ENCODE peak calls at places on chromosomes 2 and 18, in eight cellular contexts. B is HCT116, O is K562, T is A549, J is HepG2, M is endothelial cell of umbilical vein, K is H1, Z is GM12878. V is an unnamed sample.

GRCh38 chr2:66790651-66791181 is 355.8 kb downstream of the MEIS1 start:
- DNase-seq in O (no peak), B (no peak), J (no peak), M (no peak), K (no peak), T (no peak), Z (no peak), V (no peak)

GRCh38 chr2:190592831-190593230 is 56.1 kb upstream of the NAB1 start:
- DNase-seq in J (no peak), Z (no peak), K (no peak), T (no peak), B (no peak), O (no peak), M (no peak), V (no peak)

GRCh38 chr2:26566081-26566375 is 75.1 kb downstream of the CIB4 start:
- DNase-seq in M (no peak), B (no peak), K (no peak), J (no peak), O (no peak), Z (no peak), T (no peak), V (no peak)

GRCh38 chr18:54117853-54118773 is 106.4 kb downstream of the MBD2 start:
- DNase-seq in O (no peak), T (no peak), Z (no peak), K (no peak), B (no peak), M (no peak), J (no peak), V (no peak)

GRCh38 chr2:124884315-124884714 is 859.2 kb downstream of the CNTNAP5 start:
- DNase-seq in B (no peak), M (no peak), Z (no peak), T (no peak), J (no peak), O (no peak), K (no peak), V (no peak)

GRCh38 chr2:152578573-152578972 is 138.7 kb downstream of the PRPF40A start:
- DNase-seq in J (no peak), Z (no peak), O (no peak), B (no peak), K (no peak), M (no peak), T (no peak), V (no peak)

GRCh38 chr2:181781082-181781786 is 100.9 kb upstream of the NEUROD1 start:
- DNase-seq in J (no peak), B (no peak), M (no peak), O (no peak), Z (no peak), T (no peak), K (no peak), V (peak)

GRCh38 chr2:150296795-150297546 is 190.5 kb downstream of the RND3 start:
- DNase-seq in Z (no peak), B (no peak), K (no peak), O (no peak), M (peak), J (no peak), T (no peak), V (no peak)

GRCh38 chr18:7902399-7902839 is 335.3 kb downstream of the PTPRM start:
- DNase-seq in O (no peak), Z (no peak), M (no peak), J (no peak), T (peak), K (no peak), B (no peak), V (no peak)

GRCh38 chr2:157839162-157839801 is 36.8 kb downstream of the ACVR1 start:
- DNase-seq in O (peak), Z (no peak), K (peak), T (no peak), J (peak), B (no peak), M (peak), V (no peak)

GRCh38 chr2:65637061-65637460 is 204.7 kb upstream of the SPRED2 start:
- DNase-seq in K (no peak), M (no peak), J (no peak), B (no peak), O (no peak), Z (no peak), T (no peak), V (no peak)

GRCh38 chr18:55280515-55280914 is 307.5 kb downstream of the TCF4 start:
- DNase-seq in M (peak), O (no peak), Z (no peak), K (no peak), J (no peak), T (no peak), B (no peak), V (no peak)

GRCh38 chr2:72149556-72150156 is 2.0 kb upstream of the CYP26B1 start:
- DNase-seq in K (no peak), Z (no peak), M (peak), T (no peak), O (no peak), B (no peak), J (no peak), V (no peak)

GRCh38 chr2:102147935-102148334 is 5.4 kb downstream of the IL1R1 start:
- DNase-seq in B (no peak), T (no peak), K (no peak), Z (no peak), M (no peak), J (no peak), O (no peak), V (peak)

GRCh38 chr2:30958571-30959220 is 151.4 kb upstream of the CAPN13 start:
- DNase-seq in B (no peak), J (no peak), T (no peak), Z (no peak), O (no peak), M (no peak), K (no peak), V (no peak)

GRCh38 chr18:67525328-67526110 is 9.0 kb upstream of the DSEL start:
- DNase-seq in T (peak), O (no peak), K (no peak), J (peak), M (peak), Z (no peak), B (no peak), V (no peak)

GRCh38 chr2:147789720-147790119 is 55.1 kb upstream of the ACVR2A start:
- DNase-seq in T (no peak), Z (no peak), K (no peak), O (no peak), M (no peak), J (no peak), B (no peak), V (no peak)

GRCh38 chr2:46364797-46365457 is 67.7 kb downstream of the EPAS1 start:
- DNase-seq in T (peak), Z (no peak), O (peak), M (peak), K (no peak), J (peak), B (peak), V (peak)

GRCh38 chr18:24585996-24586566 is 125.6 kb downstream of the HRH4 start:
- DNase-seq in O (no peak), B (no peak), J (no peak), M (no peak), K (no peak), Z (no peak), T (no peak), V (no peak)

GRCh38 chr2:142218471-142218870 is 87.7 kb upstream of the LRP1B start:
- DNase-seq in O (no peak), K (no peak), B (no peak), T (no peak), J (no peak), M (no peak), Z (no peak), V (no peak)

GRCh38 chr2:11505652-11506610 is 27.9 kb upstream of the GREB1 start:
- DNase-seq in M (no peak), O (no peak), J (peak), B (peak), Z (peak), T (no peak), K (no peak), V (no peak)

GRCh38 chr2:61181382-61182058 is 19.5 kb downstream of the C2orf74 start:
- DNase-seq in K (peak), Z (no peak), B (no peak), M (no peak), O (no peak), T (no peak), J (no peak), V (peak)

GRCh38 chr2:226190479-226191252 is 609.0 kb downstream of the IRS1 start:
- DNase-seq in B (peak), K (no peak), O (no peak), J (peak), Z (no peak), M (no peak), T (no peak), V (no peak)

GRCh38 chr2:54459037-54459441 is 2.9 kb downstream of the SPTBN1 start:
- DNase-seq in M (peak), B (no peak), Z (no peak), K (no peak), O (no peak), T (no peak), J (no peak), V (peak)

GRCh38 chr2:28664120-28664842 is 87.3 kb upstream of the PPP1CB start:
- DNase-seq in K (no peak), T (no peak), J (peak), O (no peak), Z (no peak), M (peak), B (no peak), V (no peak)

GRCh38 chr2:40653829-40654228 is 201.9 kb upstream of the SLC8A1 start:
- DNase-seq in J (no peak), O (no peak), M (no peak), Z (no peak), B (no peak), T (no peak), K (no peak), V (no peak)

GRCh38 chr2:7492719-7493118 is 575.5 kb downstream of the RNF144A start:
- DNase-seq in Z (no peak), O (no peak), M (no peak), K (no peak), T (no peak), J (no peak), B (no peak), V (no peak)

GRCh38 chr2:48651127-48651526 is 33.5 kb downstream of the GTF2A1L start:
- DNase-seq in Z (no peak), K (no peak), B (no peak), T (no peak), O (no peak), J (no peak), M (peak), V (no peak)

GRCh38 chr2:239499989-239500914 is 99.4 kb upstream of the HDAC4 start:
- DNase-seq in J (no peak), T (no peak), B (no peak), Z (no peak), M (no peak), K (no peak), O (no peak), V (peak)

GRCh38 chr18:50507120-50507590 is 52.7 kb upstream of the MAPK4 start:
- DNase-seq in B (no peak), M (no peak), T (peak), K (peak), J (peak), Z (no peak), O (peak), V (peak)

GRCh38 chr2:127201452-127201851 is 18.6 kb downstream of the CYP27C1 start:
- DNase-seq in K (no peak), M (no peak), Z (no peak), J (no peak), O (no peak), T (no peak), B (no peak), V (no peak)

GRCh38 chr18:55452123-55452611 is 135.8 kb downstream of the TCF4 start:
- DNase-seq in K (no peak), Z (no peak), B (no peak), M (no peak), J (no peak), T (no peak), O (no peak), V (no peak)

GRCh38 chr2:112646791-112647720 is 1.3 kb downstream of the SLC20A1 start:
- DNase-seq in J (no peak), O (peak), M (peak), K (no peak), Z (no peak), T (no peak), B (no peak), V (peak)

GRCh38 chr2:28055325-28055970 is 164.9 kb downstream of the BABAM2 start:
- DNase-seq in M (peak), Z (no peak), T (no peak), K (no peak), O (no peak), J (no peak), B (no peak), V (peak)

GRCh38 chr2:234555616-234556249 is 58.9 kb upstream of the ARL4C start:
- DNase-seq in B (no peak), M (no peak), Z (no peak), K (no peak), J (no peak), O (no peak), T (no peak), V (peak)

GRCh38 chr18:12442946-12443345 is 35.2 kb downstream of the PRELID3A start:
- DNase-seq in J (no peak), B (no peak), Z (no peak), T (no peak), K (no peak), O (no peak), M (peak), V (no peak)

GRCh38 chr2:18047896-18048657 is 169.6 kb downstream of the KCNS3 start:
- DNase-seq in K (no peak), O (no peak), B (peak), J (no peak), T (peak), M (no peak), Z (no peak), V (no peak)

GRCh38 chr2:106105151-106105922 is 88.8 kb downstream of the UXS1 start:
- DNase-seq in T (no peak), Z (no peak), O (no peak), J (no peak), K (no peak), M (no peak), B (no peak), V (no peak)

GRCh38 chr2:31023550-31023949 is 114.7 kb downstream of the GALNT14 start:
- DNase-seq in M (no peak), K (no peak), T (no peak), O (no peak), J (no peak), Z (no peak), B (no peak), V (no peak)

GRCh38 chr2:26617259-26618083 is 23.7 kb downstream of the CIB4 start:
- DNase-seq in T (no peak), M (no peak), K (peak), J (no peak), O (no peak), B (no peak), Z (no peak), V (no peak)

GRCh38 chr2:43039376-43040080 is 186.9 kb downstream of the ZFP36L2 start:
- DNase-seq in T (no peak), K (no peak), M (no peak), Z (no peak), B (no peak), O (no peak), J (no peak), V (no peak)

GRCh38 chr2:43038720-43039099 is 187.7 kb downstream of the ZFP36L2 start:
- DNase-seq in Z (no peak), J (no peak), B (no peak), T (no peak), O (no peak), M (no peak), K (no peak), V (no peak)

GRCh38 chr2:43041661-43042360 is 184.6 kb downstream of the ZFP36L2 start:
- DNase-seq in J (peak), Z (no peak), T (peak), B (no peak), M (peak), O (peak), K (peak), V (peak)

GRCh38 chr2:43041167-43041566 is 185.2 kb downstream of the ZFP36L2 start:
- DNase-seq in K (no peak), J (no peak), M (no peak), Z (no peak), T (no peak), O (peak), B (no peak), V (no peak)

DNA sequence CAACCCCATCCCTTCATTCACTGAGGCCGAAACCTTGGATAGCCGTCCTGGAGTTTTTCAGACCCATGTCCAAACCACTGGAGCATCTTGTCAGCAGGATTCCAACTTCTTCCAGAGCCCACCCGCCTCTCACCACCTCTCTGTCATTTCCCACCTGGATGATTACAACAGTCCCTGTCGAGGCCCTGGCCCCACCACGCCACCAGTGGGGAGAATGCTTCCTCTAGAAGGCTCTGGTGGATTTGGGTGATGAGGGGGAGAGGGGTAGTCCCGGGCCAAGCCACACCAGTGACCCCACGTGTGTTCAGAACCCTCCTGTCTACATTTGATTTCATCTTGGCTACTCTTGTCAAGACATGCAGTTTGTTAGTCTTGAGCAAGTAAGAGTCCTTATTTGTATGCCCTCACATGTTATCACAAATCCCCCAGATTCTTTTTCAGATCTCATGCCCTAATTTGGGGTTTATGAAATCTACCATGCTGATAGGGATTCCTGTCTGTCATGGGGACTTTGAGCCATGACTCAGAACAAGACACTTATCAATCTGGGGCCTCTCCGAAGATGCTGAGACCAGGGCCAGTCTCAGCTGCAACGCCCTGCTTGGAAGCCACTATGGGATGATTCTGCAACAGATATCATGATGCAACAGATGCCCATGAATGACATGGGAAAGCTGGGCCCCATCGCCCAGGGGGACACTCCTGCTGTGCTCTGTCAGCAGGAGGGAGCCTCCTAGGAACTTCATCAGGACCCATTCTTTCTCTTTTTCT is 186.1 kb downstream of the ZFP36L2 start:
- DNase-seq in J (no peak), B (no peak), M (no peak), T (no peak), K (no peak), O (peak), Z (no peak), V (peak)
- TF ChIP-seq MAX in J (no peak), B (no peak), M (no peak), T (no peak), K (no peak), O (no peak), Z (no peak), V (no peak)

DNA sequence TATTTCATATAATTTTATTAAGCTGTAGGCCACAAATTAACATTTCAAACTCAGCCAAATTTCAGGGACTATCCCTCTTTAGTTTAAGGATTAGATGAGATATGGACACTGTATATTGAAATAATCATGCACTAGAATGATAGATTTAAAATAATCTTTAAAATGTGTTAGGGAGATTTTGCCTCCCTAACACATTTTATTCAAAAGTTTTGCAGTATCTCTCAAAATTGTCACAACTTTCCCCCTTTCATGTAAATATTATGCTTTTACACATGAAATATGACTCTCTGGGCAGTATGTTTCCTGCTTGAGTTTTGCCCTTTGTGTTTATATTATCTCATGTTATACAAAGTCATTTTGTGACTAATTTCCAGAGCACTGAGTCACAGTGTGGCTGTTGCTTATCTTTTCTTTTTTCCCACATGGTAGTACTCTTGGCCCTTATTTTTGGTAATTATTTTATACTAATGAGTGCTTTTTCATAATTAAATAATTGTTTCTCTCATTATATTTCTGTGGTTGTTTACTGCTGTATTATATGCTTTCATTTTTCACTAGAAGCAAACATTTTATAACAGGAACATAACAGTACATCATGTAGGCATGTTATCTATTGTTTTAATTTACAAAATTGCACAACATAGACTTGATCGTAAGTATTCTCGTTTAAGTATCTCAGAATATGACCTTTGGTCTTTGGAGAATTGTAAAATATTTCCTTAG is 1.1 kb downstream of the TFPI start:
- DNase-seq in J (peak), O (peak), Z (no peak), M (peak), B (no peak), K (no peak), T (no peak), V (no peak)
- TF ChIP-seq POLR2A in J (no peak), O (peak), Z (no peak), M (peak), B (no peak), K (no peak), T (no peak), V (no peak)

DNA sequence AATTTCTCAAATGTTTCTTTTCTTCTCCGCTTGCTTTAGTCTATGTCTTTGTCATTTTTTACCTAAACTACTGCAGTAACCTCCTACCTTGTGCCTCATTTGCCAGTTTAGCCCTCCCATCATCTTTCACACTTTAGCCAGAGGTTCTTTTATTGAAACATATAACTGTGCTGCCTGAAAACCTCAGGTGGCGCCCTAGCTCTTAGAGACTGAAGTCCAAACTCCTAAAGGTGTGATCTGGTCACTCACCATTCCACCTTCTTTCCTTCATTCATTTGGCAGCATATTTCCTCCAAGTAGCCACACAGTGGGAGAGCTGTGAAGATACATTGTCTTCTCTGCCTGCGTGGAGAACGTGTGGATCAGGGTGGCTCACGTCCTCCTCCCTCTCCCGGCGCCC is 98.2 kb upstream of the MAPRE2 start:
- DNase-seq in O (no peak), J (peak), B (no peak), T (no peak), Z (no peak), K (no peak), M (no peak), V (no peak)
- TF ChIP-seq MAX in O (no peak), J (no peak), B (no peak), T (no peak), Z (no peak), K (no peak), M (no peak), V (no peak)

GRCh38 chr2:216659301-216659700 is 26.1 kb downstream of the IGFBP2 start:
- DNase-seq in M (no peak), J (no peak), K (no peak), T (no peak), B (no peak), O (no peak), Z (no peak), V (no peak)

GRCh38 chr2:216661051-216661450 is 27.8 kb downstream of the IGFBP2 start:
- DNase-seq in K (no peak), O (no peak), T (no peak), M (no peak), Z (no peak), J (no peak), B (no peak), V (no peak)

GRCh38 chr2:216658702-216659231 is 25.5 kb downstream of the IGFBP2 start:
- DNase-seq in B (no peak), O (no peak), J (no peak), Z (no peak), K (no peak), T (no peak), M (no peak), V (no peak)

GRCh38 chr2:216661639-216662375 is 28.6 kb downstream of the IGFBP2 start:
- DNase-seq in J (peak), Z (no peak), K (no peak), M (no peak), O (peak), B (no peak), T (no peak), V (peak)

GRCh38 chr2:216660496-216660895 is 27.3 kb downstream of the IGFBP2 start:
- DNase-seq in T (no peak), K (no peak), J (no peak), O (no peak), Z (no peak), B (no peak), M (no peak), V (no peak)
- TF ChIP-seq POLR2A in T (no peak), K (no peak), J (no peak), O (no peak), Z (no peak), B (no peak), M (no peak), V (no peak)

GRCh38 chr18:77250926-77251729 is 1.5 kb downstream of the GALR1 start:
- DNase-seq in K (peak), T (no peak), M (no peak), O (no peak), J (no peak), Z (no peak), B (no peak), V (no peak)
- TF ChIP-seq MAX in K (no peak), T (no peak), M (no peak), O (no peak), J (no peak), Z (no peak), B (no peak), V (no peak)